ENCODE peak calls at places on chromosome 9, in four cellular contexts. V, Z, D and Y are unnamed samples.

GRCh38 chr9:109451311-109452025 is 46.6 kb downstream of the PTPN3 start:
- DNase-seq in V (no peak), Z (no peak), D (no peak), Y (no peak)

GRCh38 chr9:77128125-77128789 is 49.1 kb upstream of the VPS13A start:
- DNase-seq in V (no peak), Z (no peak), D (no peak), Y (no peak)

GRCh38 chr9:115746496-115746895 is 407.1 kb upstream of the PAPPA start:
- DNase-seq in V (no peak), Z (no peak), D (no peak), Y (no peak)

GRCh38 chr9:97984188-97985057 is 1.3 kb downstream of the ANP32B start:
- DNase-seq in V (peak; percentile 93), Z (peak; percentile 66), D (peak; percentile 92), Y (peak; percentile 68)

GRCh38 chr9:92617195-92617813 is 52.6 kb downstream of the IPPK start:
- DNase-seq in V (peak; percentile 61), Z (no peak), D (no peak), Y (no peak)

GRCh38 chr9:114034663-114035062 is 43.4 kb downstream of the AMBP start:
- DNase-seq in V (peak; percentile 33), Z (no peak), D (no peak), Y (no peak)

GRCh38 chr9:122382901-122383850 is 12.4 kb downstream of the PTGS1 start:
- DNase-seq in V (peak; percentile 79), Z (no peak), D (no peak), Y (no peak)

GRCh38 chr9:5586391-5586802 is 42.5 kb upstream of the RIC1 start:
- DNase-seq in V (no peak), Z (no peak), D (no peak), Y (no peak)

GRCh38 chr9:35689601-35690446 is at the start of gene TPM2:
- DNase-seq in V (peak; percentile 96), Z (peak; percentile 70), D (peak; percentile 88), Y (peak; percentile 35)

GRCh38 chr9:110802416-110803035 is 133.9 kb downstream of the MUSK start:
- DNase-seq in V (no peak), Z (no peak), D (no peak), Y (peak; percentile 13)

GRCh38 chr9:32866292-32866691 is 83.0 kb downstream of the TMEM215 start:
- DNase-seq in V (no peak), Z (no peak), D (no peak), Y (no peak)

GRCh38 chr9:81902601-81903000 is 25.6 kb upstream of the SPATA31D4 start:
- DNase-seq in V (no peak), Z (no peak), D (no peak), Y (no peak)

GRCh38 chr9:97505845-97506244 is 4.4 kb downstream of the TMOD1 start:
- DNase-seq in V (no peak), Z (no peak), D (no peak), Y (no peak)

GRCh38 chr9:105479846-105480245 is 32.0 kb downstream of the FSD1L start:
- DNase-seq in V (no peak), Z (no peak), D (no peak), Y (no peak)

GRCh38 chr9:137703842-137704508 is 85.2 kb downstream of the EHMT1 start:
- DNase-seq in V (no peak), Z (no peak), D (no peak), Y (no peak)

GRCh38 chr9:101397746-101398334 is 578 bp downstream of the MRPL50 start:
- DNase-seq in V (no peak), Z (no peak), D (no peak), Y (no peak)

GRCh38 chr9:17422994-17423680 is 155.7 kb upstream of the SH3GL2 start:
- DNase-seq in V (peak; percentile 81), Z (no peak), D (no peak), Y (no peak)

GRCh38 chr9:95645992-95646391 is 129.2 kb upstream of the PTCH1 start:
- DNase-seq in V (no peak), Z (peak; percentile 32), D (no peak), Y (no peak)

GRCh38 chr9:109286981-109287380 is 33.9 kb downstream of the EPB41L4B start:
- DNase-seq in V (no peak), Z (no peak), D (no peak), Y (no peak)

GRCh38 chr9:105359899-105360298 is 87.9 kb upstream of the FSD1L start:
- DNase-seq in V (no peak), Z (no peak), D (no peak), Y (no peak)

GRCh38 chr9:966936-967335 is 9.5 kb upstream of the DMRT3 start:
- DNase-seq in V (no peak), Z (no peak), D (no peak), Y (no peak)

GRCh38 chr9:12765399-12765798 is 9.4 kb upstream of the LURAP1L start:
- DNase-seq in V (no peak), Z (no peak), D (no peak), Y (no peak)

GRCh38 chr9:35731415-35732184 is 395 bp downstream of the TLN1 start:
- DNase-seq in V (no peak), Z (no peak), D (no peak), Y (no peak)

GRCh38 chr9:14547245-14548060 is 145.8 kb downstream of the ZDHHC21 start:
- DNase-seq in V (no peak), Z (no peak), D (no peak), Y (no peak)

DNA sequence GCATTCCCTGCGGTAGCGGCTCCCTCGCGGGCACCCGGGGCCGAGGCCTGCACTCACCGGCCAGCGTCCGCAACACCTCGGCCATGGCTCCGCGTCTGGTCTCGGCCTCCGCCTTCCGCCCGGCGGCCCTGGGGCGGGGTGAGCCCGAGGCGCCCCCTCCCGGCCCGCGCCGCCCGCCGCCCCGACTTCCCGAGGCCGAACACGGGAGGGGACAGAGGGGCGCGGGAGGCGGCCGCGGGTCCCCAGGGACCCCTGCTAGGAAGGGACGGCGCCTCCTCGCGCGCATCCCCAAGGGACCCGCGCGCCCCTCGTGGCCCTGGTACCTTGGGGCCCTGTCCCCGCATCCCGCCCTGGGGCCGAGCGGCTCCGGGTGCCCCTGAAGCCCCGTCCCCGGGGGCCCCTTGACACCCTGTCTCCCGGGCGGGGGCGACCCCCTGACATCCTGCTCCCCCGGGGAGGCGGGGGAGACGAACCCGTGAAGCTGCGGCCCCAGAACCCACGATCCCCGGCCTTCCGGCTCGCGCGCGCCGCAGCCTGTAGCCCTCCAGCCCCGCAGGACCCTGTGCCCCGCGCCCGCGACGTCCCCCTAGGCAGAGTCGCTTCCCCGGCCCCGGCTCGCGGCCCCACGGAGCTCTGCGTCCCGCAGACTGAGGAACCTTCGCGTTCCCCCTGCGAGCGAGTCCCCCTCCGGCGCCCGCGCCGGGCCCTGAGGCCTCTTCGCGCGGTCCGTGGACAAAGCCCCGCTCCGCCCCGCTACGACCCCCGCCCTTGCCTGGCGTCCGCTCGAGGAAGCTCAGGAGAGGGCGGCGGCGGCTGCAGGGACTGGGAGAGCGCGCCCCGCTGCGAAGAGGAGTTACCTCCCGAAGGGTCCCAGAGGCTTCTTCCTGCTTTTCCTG is at the start of gene ABO:
- DNase-seq in V (no peak), Z (no peak), D (peak; percentile 77), Y (no peak)
- H3K4me3 ChIP-seq in V (peak within 1 kb of the TSS; percentile 41), Z (no peak within 1 kb of the TSS), D (peak within 1 kb of the TSS; percentile 47), Y (peak within 1 kb of the TSS; percentile 66)

GRCh38 chr9:127445851-127446719 is 5.1 kb downstream of the RPL12 start:
- DNase-seq in V (no peak), Z (no peak), D (no peak), Y (no peak)
- H3K27ac ChIP-seq in V (peak overlapping the region; percentile 97), Z (no peak overlapping the region), D (no peak overlapping the region), Y (no peak overlapping the region)

GRCh38 chr9:124269556-124269955 is 11.8 kb downstream of the NEK6 start:
- DNase-seq in V (no peak), Z (no peak), D (no peak), Y (no peak)

GRCh38 chr9:124266826-124267201 is 9.1 kb downstream of the NEK6 start:
- DNase-seq in V (no peak), Z (no peak), D (no peak), Y (no peak)

GRCh38 chr9:124268248-124268647 is 10.5 kb downstream of the NEK6 start:
- DNase-seq in V (no peak), Z (no peak), D (no peak), Y (no peak)

GRCh38 chr9:124266139-124266825 is 8.5 kb downstream of the NEK6 start:
- DNase-seq in V (no peak), Z (peak; percentile 43), D (no peak), Y (no peak)

GRCh38 chr9:124267271-124267807 is 9.6 kb downstream of the NEK6 start:
- DNase-seq in V (no peak), Z (peak; percentile 89), D (no peak), Y (peak; percentile 53)
- TF ChIP-seq POLR2A in V (no peak), Z (peak; percentile 79), D (no peak), Y (no peak)

GRCh38 chr9:112445196-112445595 is 41.4 kb upstream of the KIAA1958 start:
- DNase-seq in V (no peak), Z (no peak), D (no peak), Y (no peak)

GRCh38 chr9:112446080-112446479 is 40.5 kb upstream of the KIAA1958 start:
- DNase-seq in V (no peak), Z (no peak), D (no peak), Y (no peak)

GRCh38 chr9:112443636-112444035 is 43.0 kb upstream of the KIAA1958 start:
- DNase-seq in V (no peak), Z (no peak), D (no peak), Y (no peak)

GRCh38 chr9:112446518-112446917 is 40.1 kb upstream of the KIAA1958 start:
- DNase-seq in V (no peak), Z (no peak), D (no peak), Y (no peak)

DNA sequence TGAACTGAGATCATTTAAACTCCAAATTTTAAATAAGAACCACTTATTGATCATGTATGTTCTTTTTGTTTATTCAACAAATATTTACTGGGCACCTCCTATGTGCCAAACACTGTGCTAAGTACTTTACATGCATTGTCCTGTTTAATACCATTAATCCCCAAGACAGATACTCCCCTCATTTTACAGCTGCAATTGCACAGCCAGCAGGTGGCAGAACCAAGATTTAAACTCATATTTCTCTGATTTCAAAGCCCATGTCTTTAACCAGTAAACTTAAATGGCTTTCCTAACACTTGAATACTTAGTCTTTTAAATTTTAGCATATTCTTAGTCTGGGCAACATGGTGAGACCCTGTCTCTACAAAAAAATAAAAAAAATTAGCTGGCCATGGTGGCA is 43.4 kb upstream of the KIAA1958 start:
- DNase-seq in V (no peak), Z (peak; percentile 39), D (no peak), Y (no peak)
- H3K4me3 ChIP-seq in V (no peak overlapping the region), Z (no peak overlapping the region), D (no peak overlapping the region), Y (no peak overlapping the region)

DNA sequence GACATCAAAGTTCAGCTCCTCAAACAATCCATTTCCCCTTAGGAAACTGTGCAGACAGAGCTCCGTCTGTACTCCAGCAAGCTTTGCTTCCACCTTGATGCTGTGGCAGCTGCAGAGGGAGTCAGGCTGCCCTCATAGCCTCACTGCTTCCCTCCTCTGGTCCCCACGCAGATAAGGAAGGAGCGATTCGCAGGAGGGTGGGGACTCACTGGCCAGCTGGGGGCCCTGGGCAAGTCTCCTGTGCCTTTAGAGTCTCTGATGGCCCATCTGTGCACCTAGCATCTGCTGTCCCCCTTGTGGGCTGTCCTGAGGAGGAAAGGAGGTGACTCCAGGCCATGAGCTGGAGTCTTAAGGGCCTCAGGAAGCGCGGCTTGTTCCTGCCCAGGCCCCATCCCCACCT is 121.5 kb downstream of the ENTREP1 start:
- DNase-seq in V (no peak), Z (no peak), D (no peak), Y (no peak)
- H3K27ac ChIP-seq in V (no peak overlapping the region), Z (no peak overlapping the region), D (no peak overlapping the region), Y (no peak overlapping the region)

GRCh38 chr9:130174920-130175321 is 2.7 kb downstream of the NCS1 start:
- DNase-seq in V (peak; percentile 95), Z (no peak), D (no peak), Y (no peak)
- TF ChIP-seq POLR2A in V (no peak), Z (no peak), D (no peak), Y (no peak)